ENCODE peak calls at places on chromosome 18, in seven cellular contexts. R is A549; Z is upper lobe of right lung; E is right cardiac atrium; C is endodermal cell; B is breast epithelium; Q is CD4-positive, alpha-beta memory T cell. S is an unnamed sample. For H3K4me1, the result is how much of the 10 kb centered on the place peaks cover.

GRCh38 chr18:60861575-60861974 is 471.7 kb upstream of the CDH20 start:
- DNase-seq in Q (no peak), B (no peak), E (no peak), R (no peak), C (no peak), Z (no peak), S (no peak)

GRCh38 chr18:62625019-62625418 is 90.3 kb upstream of the PHLPP1 start:
- DNase-seq in Q (no peak), B (no peak), R (no peak), C (no peak), E (peak), Z (no peak), S (no peak)

GRCh38 chr18:1680108-1680507 is 775.4 kb downstream of the ADCYAP1 start:
- DNase-seq in Q (no peak), B (no peak), R (no peak), C (no peak), E (no peak), Z (no peak), S (no peak)

GRCh38 chr18:5311273-5312009 is 15.9 kb upstream of the ZBTB14 start:
- DNase-seq in Z (no peak), R (no peak), B (no peak), Q (no peak), C (no peak), E (no peak), S (no peak)

GRCh38 chr18:40524881-40525280 is 1430.2 kb upstream of the PIK3C3 start:
- DNase-seq in R (no peak), E (no peak), Z (no peak), Q (no peak), C (no peak), B (no peak), S (no peak)

GRCh38 chr18:22563098-22563707 is 145.5 kb upstream of the CTAGE1 start:
- DNase-seq in E (no peak), C (peak), Z (no peak), Q (peak), R (peak), B (peak), S (peak)

GRCh38 chr18:7174359-7175107 is 56.4 kb upstream of the LRRC30 start:
- DNase-seq in B (peak), C (peak), R (no peak), Q (no peak), Z (no peak), E (no peak), S (no peak)

GRCh38 chr18:49694402-49694801 is 118.9 kb downstream of the ACAA2 start:
- DNase-seq in R (no peak), C (peak), Z (no peak), Q (no peak), B (no peak), E (no peak), S (no peak)

GRCh38 chr18:25650201-25650941 is 298.4 kb upstream of the ZNF521 start:
- DNase-seq in Q (no peak), E (no peak), C (no peak), Z (no peak), R (no peak), B (no peak), S (no peak)

GRCh38 chr18:44465337-44465736 is 215.4 kb upstream of the SETBP1 start:
- DNase-seq in Z (no peak), C (no peak), Q (no peak), B (no peak), E (no peak), R (no peak), S (no peak)

GRCh38 chr18:28961669-28962228 is 784.8 kb upstream of the CDH2 start:
- DNase-seq in B (no peak), Q (no peak), R (peak), Z (no peak), C (peak), E (no peak), S (no peak)

GRCh38 chr18:45839415-45840395 is 14.2 kb downstream of the SIGLEC15 start:
- DNase-seq in C (peak), R (peak), B (peak), Z (no peak), Q (peak), E (no peak), S (peak)

GRCh38 chr18:74722237-74722636 is 124.6 kb downstream of the ZNF407 start:
- DNase-seq in C (no peak), B (no peak), E (no peak), Z (no peak), Q (no peak), R (no peak), S (no peak)

GRCh38 chr18:6543330-6543908 is 128.7 kb upstream of the L3MBTL4 start:
- DNase-seq in Q (no peak), E (no peak), C (peak), Z (no peak), B (no peak), R (peak), S (no peak)

GRCh38 chr18:58581265-58581664 is 47.6 kb downstream of the ALPK2 start:
- DNase-seq in E (no peak), Z (no peak), B (peak), Q (no peak), R (peak), C (peak), S (no peak)

GRCh38 chr18:58580078-58580477 is 48.8 kb downstream of the ALPK2 start:
- DNase-seq in E (no peak), C (no peak), Q (no peak), B (no peak), Z (no peak), R (peak), S (no peak)

GRCh38 chr18:58578835-58579560 is 49.9 kb downstream of the ALPK2 start:
- DNase-seq in C (peak), Q (no peak), B (no peak), R (peak), Z (no peak), E (no peak), S (no peak)

GRCh38 chr18:58579561-58580047 is 49.3 kb downstream of the ALPK2 start:
- DNase-seq in Q (no peak), C (no peak), B (no peak), E (no peak), Z (no peak), R (peak), S (no peak)

DNA sequence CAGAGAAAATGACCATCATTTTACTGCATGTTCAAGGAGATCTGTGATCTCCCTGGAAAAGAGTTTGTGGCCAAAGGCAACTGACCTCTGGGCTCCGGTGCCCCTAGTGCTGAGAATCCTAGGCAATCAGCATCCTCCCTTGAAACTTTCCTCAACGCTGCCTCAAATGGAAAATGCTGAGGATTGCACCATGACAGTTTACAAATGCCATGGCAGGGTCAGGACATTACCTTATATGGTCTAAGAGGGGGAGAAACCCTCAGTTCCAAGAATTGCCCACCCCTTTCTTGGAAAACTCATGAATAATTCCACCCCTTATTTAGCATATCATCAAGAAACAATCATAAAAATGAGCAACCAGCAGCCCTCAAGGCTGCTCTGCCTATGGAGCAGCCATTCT is 48.3 kb downstream of the ALPK2 start:
- DNase-seq in Q (no peak), B (no peak), Z (no peak), C (peak), R (peak), E (no peak), S (no peak)
- H3K4me1 ChIP-seq in Q (under half), B (under half), Z (under half), C (under half), R (half or more), E (under half), S (under half)

GRCh38 chr18:48645427-48646002 is 106.7 kb downstream of the CTIF start:
- DNase-seq in E (no peak), Q (no peak), R (no peak), C (no peak), Z (peak), B (no peak), S (no peak)
- H3K27ac ChIP-seq in E (no peak), Q (no peak), R (no peak), C (no peak), Z (no peak), B (no peak), S (no peak)

DNA sequence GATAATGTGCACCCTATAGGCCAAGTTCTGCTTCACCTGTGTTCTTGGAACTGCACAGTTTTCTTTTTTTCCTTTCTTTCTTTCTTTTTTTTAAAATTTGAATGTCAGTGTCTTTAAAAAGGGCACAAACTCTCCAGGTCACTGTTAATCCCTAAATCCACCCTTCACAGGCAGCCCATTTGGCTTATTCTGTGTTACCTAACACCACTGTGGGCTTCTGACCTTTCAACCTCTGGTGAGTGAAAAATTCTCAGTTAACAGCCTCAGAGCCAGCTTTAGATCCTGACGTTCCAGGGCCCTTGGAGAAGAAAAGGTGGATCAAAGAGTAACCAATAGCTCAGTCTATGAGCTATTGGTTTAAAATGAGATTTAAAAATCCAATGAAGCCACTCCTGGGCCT is 6.8 kb upstream of the CETN1 start:
- DNase-seq in E (no peak), R (no peak), Z (no peak), Q (no peak), B (no peak), C (no peak), S (no peak)
- H3K4me1 ChIP-seq in E (under half), R (under half), Z (under half), Q (under half), B (under half), C (under half), S (under half)

DNA sequence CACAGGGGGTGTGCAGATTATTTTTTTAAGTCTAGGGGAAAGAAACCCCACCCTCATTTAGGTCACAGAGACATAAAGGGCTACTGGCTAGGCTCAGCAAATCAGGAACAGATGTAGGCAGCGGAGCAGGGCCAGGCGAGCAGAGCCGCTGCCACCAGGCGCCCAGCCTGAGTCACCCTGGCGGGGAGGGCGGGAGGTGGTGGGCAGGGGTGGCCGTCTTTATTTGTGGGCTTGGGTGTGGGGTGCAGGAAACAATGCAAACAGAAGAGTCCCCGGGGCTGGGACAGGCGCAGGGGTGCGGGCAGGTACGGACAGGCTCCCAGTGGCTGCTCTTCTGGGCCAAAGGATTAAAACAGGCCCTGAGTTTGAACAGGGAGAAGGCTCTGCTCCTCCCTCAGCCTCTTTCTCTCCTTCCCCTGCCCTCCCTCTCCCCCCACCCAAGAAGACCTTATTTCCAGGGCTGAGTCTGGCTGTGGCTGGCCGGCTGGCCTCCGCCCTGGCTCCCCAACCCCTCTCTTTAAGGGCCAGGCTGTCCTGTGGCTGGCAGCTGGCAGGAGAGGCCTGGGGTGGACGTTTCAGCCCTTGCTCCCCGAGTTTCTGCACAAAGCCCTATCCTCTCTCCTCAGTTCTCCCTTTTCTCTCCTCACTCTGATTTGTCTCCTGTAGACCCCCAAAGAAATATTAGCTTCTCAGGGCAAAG is 142.9 kb upstream of the SMAD2 start:
- DNase-seq in E (peak), Z (peak), C (no peak), B (peak), R (no peak), Q (no peak), S (peak)
- H3K27ac ChIP-seq in E (no peak), Z (peak), C (no peak), B (peak), R (no peak), Q (no peak), S (peak)

DNA sequence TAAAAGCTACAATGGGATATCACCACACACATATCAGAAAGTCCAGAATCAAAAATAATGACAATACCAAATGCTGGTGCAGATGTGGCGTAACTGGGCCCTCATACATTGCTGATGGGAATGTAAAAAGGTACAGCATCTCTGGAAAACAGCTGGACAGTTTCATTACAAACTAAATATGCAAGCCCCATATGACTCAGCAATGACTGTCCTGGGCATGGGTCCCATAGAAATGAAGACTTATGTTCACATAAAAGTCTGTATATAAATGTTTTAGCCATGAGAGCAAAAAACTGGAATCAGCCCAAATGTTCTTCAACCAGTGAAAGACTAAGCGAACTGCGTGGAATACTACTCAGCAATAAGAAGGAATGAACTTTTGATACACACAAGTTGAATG is 56.7 kb downstream of the ALPK2 start:
- DNase-seq in Z (no peak), R (peak), C (no peak), Q (no peak), B (no peak), E (no peak), S (no peak)
- H3K4me1 ChIP-seq in Z (under half), R (half or more), C (under half), Q (under half), B (under half), E (under half), S (under half)

GRCh38 chr18:31241425-31241824 is 76.5 kb upstream of the DSG1 start:
- DNase-seq in E (no peak), Z (no peak), R (no peak), C (no peak), Q (no peak), B (no peak), S (no peak)
- H3K27ac ChIP-seq in E (no peak), Z (no peak), R (peak), C (no peak), Q (no peak), B (peak), S (no peak)

GRCh38 chr18:8685914-8686216 is 19.5 kb upstream of the MTCL1 start:
- DNase-seq in R (no peak), B (no peak), Q (no peak), E (no peak), C (no peak), Z (no peak), S (no peak)
- H3K4me1 ChIP-seq in R (under half), B (under half), Q (under half), E (under half), C (under half), Z (under half), S (under half)

S was measured in prostate gland.